ENCODE peak calls at places on chromosomes 13 and 19, in eight cellular contexts. Y is AG09319, W is erythroblast, R is NCI-H1930, G is brain microvascular endothelial cell, J is fibroblast of the conjunctiva, I is sciatic nerve, D is MV-4-11. E is an unnamed sample.
A peak's percentile ranks its signal among the peaks of the same experiment; 100 is the strongest.

GRCh38 chr19:45477713-45478453 is 10.1 kb downstream of the FOSB start:
- DNase-seq in D (no peak), I (no peak), G (no peak), R (peak; percentile 47), Y (no peak), J (no peak), W (no peak), E (no peak)

GRCh38 chr13:44117351-44117750 is 237.6 kb downstream of the LACC1 start:
- DNase-seq in G (no peak), R (no peak), W (peak; percentile 21), D (peak; percentile 81), Y (no peak), J (no peak), I (no peak), E (no peak)

GRCh38 chr19:10505583-10506229 is 2.5 kb upstream of the KEAP1 start:
- DNase-seq in I (peak; percentile 85), R (no peak), Y (no peak), D (peak; percentile 74), G (peak; percentile 56), J (peak; percentile 39), W (peak; percentile 89), E (peak; percentile 85)

GRCh38 chr19:1745589-1746031 is 7.7 kb upstream of the ONECUT3 start:
- DNase-seq in Y (no peak), G (no peak), W (no peak), I (no peak), R (no peak), J (no peak), D (no peak), E (no peak)

GRCh38 chr13:100566543-100566942 is 22.0 kb downstream of the GGACT start:
- DNase-seq in R (no peak), J (no peak), D (no peak), G (no peak), I (no peak), W (no peak), Y (no peak), E (no peak)

GRCh38 chr13:38636106-38636505 is 50.8 kb upstream of the FREM2 start:
- DNase-seq in Y (no peak), R (no peak), W (no peak), D (no peak), J (no peak), G (no peak), I (no peak), E (no peak)

GRCh38 chr13:24650157-24650556 is 30.1 kb upstream of the ATP12A start:
- DNase-seq in Y (peak; percentile 72), R (no peak), I (no peak), G (no peak), W (no peak), J (peak; percentile 85), D (no peak), E (no peak)

GRCh38 chr19:51546650-51547396 is 15.4 kb upstream of the SIGLEC6 start:
- DNase-seq in G (peak; percentile 90), W (peak; percentile 97), D (peak; percentile 100), Y (no peak), J (no peak), R (no peak), I (no peak), E (no peak)

GRCh38 chr13:60331249-60332012 is 65.6 kb upstream of the TDRD3 start:
- DNase-seq in W (no peak), I (no peak), R (no peak), G (no peak), Y (no peak), J (no peak), D (no peak), E (no peak)